ENCODE peak calls at places on chromosome 10, in six cellular contexts. S, L, F, E, K and O are unnamed samples.

GRCh38 chr10:46541735-46542566 is 14.5 kb downstream of the GPRIN2 start:
- DNase-seq in S (no peak), L (peak), F (no peak), E (no peak), K (no peak), O (no peak)

GRCh38 chr10:70584941-70585544 is 17.5 kb downstream of the PRF1 start:
- DNase-seq in S (no peak), L (no peak), F (no peak), E (no peak), K (peak), O (no peak)

GRCh38 chr10:90347239-90347638 is 510.6 kb downstream of the HTR7 start:
- DNase-seq in S (no peak), L (no peak), F (no peak), E (no peak), K (no peak), O (no peak)

GRCh38 chr10:93437000-93437945 is 44.9 kb downstream of the MYOF start:
- DNase-seq in S (no peak), L (peak), F (peak), E (peak), K (peak), O (no peak)

GRCh38 chr10:17756557-17757208 is 4.7 kb downstream of the TMEM236 start:
- DNase-seq in S (peak), L (peak), F (no peak), E (no peak), K (no peak), O (no peak)

GRCh38 chr10:1454428-1454827 is 282.9 kb downstream of the ADARB2 start:
- DNase-seq in S (peak), L (no peak), F (no peak), E (no peak), K (no peak), O (no peak)

GRCh38 chr10:91944880-91945630 is 21.5 kb downstream of the BTAF1 start:
- DNase-seq in S (peak), L (no peak), F (no peak), E (no peak), K (no peak), O (no peak)

GRCh38 chr10:96295475-96295874 is 8.8 kb upstream of the DNTT start:
- DNase-seq in S (no peak), L (no peak), F (no peak), E (no peak), K (no peak), O (no peak)

GRCh38 chr10:46284286-46285229 is 2.2 kb upstream of the ANTXRL start:
- DNase-seq in S (no peak), L (peak), F (no peak), E (peak), K (peak), O (peak)

GRCh38 chr10:86642499-86642898 is 11.8 kb upstream of the OPN4 start:
- DNase-seq in S (no peak), L (peak), F (no peak), E (no peak), K (no peak), O (no peak)

GRCh38 chr10:125692246-125692931 is 9.4 kb upstream of the TEX36 start:
- DNase-seq in S (no peak), L (no peak), F (no peak), E (no peak), K (no peak), O (no peak)
- TF ChIP-seq REST in S (no peak), L (no peak), F (no peak), E (no peak), K (no peak), O (no peak)

GRCh38 chr10:116718058-116718457 is 24.3 kb downstream of the HSPA12A start:
- DNase-seq in S (no peak), L (no peak), F (no peak), E (no peak), K (no peak), O (no peak)
- TF ChIP-seq REST in S (no peak), L (no peak), F (no peak), E (no peak), K (no peak), O (no peak)

DNA sequence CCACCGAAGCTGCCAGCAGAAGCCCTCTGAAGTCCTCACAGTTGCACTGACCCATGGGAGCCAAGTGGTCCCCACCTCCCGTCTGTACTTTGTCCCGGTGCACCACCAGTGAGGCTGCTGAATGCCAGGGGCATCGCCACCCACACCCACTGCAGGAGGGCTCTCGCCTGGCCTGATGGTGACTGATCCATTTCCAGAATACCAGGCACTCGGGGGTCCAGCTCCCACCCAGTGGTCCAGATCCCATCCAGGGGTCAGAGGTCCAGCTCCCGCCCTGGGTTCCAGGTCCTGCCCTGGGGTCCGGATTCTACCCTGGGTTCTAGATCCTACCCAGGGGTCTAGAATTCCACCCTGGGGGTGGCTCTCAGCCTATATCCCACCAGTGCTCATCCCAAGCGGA is 9.1 kb upstream of the JAKMIP3 start:
- DNase-seq in S (no peak), L (no peak), F (no peak), E (no peak), K (no peak), O (no peak)
- TF ChIP-seq REST in S (no peak), L (no peak), F (no peak), E (no peak), K (no peak), O (no peak)

GRCh38 chr10:89118091-89118490 is 89.0 kb downstream of the CH25H start:
- DNase-seq in S (no peak), L (no peak), F (no peak), E (peak), K (no peak), O (no peak)
- TF ChIP-seq REST in S (no peak), L (no peak), F (no peak), E (no peak), K (no peak), O (no peak)

DNA sequence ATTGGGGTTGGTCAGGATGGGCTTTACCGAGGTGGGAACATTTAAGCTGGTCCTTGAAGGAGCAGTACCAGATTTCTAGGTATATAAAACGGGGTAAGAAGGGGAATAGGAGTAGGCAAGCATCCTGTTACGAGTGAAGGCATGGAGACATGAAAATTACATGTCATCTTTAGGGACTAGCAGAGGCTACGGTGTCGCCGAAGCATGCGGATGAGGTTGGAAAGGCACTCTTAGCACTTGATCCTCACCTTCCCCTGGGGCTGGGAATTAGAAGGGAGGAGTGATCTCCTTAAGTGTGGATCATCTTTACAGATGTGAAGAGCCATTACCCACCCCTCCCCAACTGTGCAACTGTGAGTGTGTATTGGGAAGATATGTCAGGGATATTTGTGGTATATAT is 13.8 kb upstream of the ZRANB1 start:
- DNase-seq in S (no peak), L (no peak), F (no peak), E (no peak), K (no peak), O (no peak)
- TF ChIP-seq REST in S (no peak), L (no peak), F (no peak), E (no peak), K (no peak), O (no peak)

GRCh38 chr10:78292987-78293865 is 259.6 kb downstream of the RPS24 start:
- DNase-seq in S (no peak), L (no peak), F (no peak), E (no peak), K (peak), O (no peak)
- TF ChIP-seq REST in S (no peak), L (no peak), F (no peak), E (no peak), K (no peak), O (no peak)

GRCh38 chr10:79345241-79346011 is 1.8 kb upstream of the PPIF start:
- DNase-seq in S (no peak), L (no peak), F (no peak), E (no peak), K (no peak), O (no peak)
- TF ChIP-seq REST in S (no peak), L (no peak), F (no peak), E (no peak), K (no peak), O (no peak)

DNA sequence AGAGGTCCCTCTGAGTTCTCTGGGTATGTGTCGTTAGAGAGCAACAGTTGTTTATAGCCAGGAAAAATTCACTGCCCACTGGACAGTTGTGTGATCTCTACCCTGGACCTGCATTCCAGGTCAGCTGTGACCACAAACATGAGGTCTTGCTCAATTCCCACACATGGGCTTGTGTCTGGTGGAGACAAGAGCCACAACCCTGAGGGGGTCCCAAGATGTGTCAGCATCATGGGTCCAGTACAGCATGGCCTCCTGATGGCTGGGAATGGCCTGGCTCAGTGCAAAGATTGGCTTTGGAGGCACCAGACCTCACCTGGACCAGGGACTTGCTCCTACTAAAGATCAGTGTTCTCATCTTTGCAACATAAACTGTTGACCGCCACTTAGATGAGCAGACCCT is 751.6 kb downstream of the GRID1 start:
- DNase-seq in S (no peak), L (no peak), F (no peak), E (no peak), K (no peak), O (no peak)
- TF ChIP-seq REST in S (no peak), L (no peak), F (no peak), E (no peak), K (no peak), O (no peak)